ENCODE peak calls at places on chromosome 14, in five cellular contexts. One of them, this sample, is unnamed.
A peak's percentile ranks its signal among the peaks of the same experiment; 100 is the strongest.

GRCh38 chr14:55116246-55117030 is 12.6 kb upstream of the LGALS3 start:
- DNase-seq in WTC11: no peak
- DNase-seq in lower lobe of right lung: no peak
- DNase-seq in GM20000: no peak
- DNase-seq in AG10803: no peak
- DNase-seq in this sample: no peak

GRCh38 chr14:91374897-91375747 is 42.5 kb downstream of the CCDC88C start:
- DNase-seq in WTC11: no peak
- DNase-seq in lower lobe of right lung: no peak
- DNase-seq in GM20000: no peak
- DNase-seq in AG10803: no peak
- DNase-seq in this sample: no peak

GRCh38 chr14:102965282-102965681 is 42.8 kb downstream of the AMN start:
- DNase-seq in WTC11: no peak
- DNase-seq in lower lobe of right lung: no peak
- DNase-seq in GM20000: no peak
- DNase-seq in AG10803: no peak
- DNase-seq in this sample: no peak

GRCh38 chr14:22289570-22289969 is 299.5 kb downstream of the DAD1 start:
- DNase-seq in WTC11: no peak
- DNase-seq in lower lobe of right lung: no peak
- DNase-seq in GM20000: no peak
- DNase-seq in AG10803: no peak
- DNase-seq in this sample: no peak

GRCh38 chr14:71411280-71411595 is 504.0 kb downstream of the PCNX1 start:
- DNase-seq in WTC11: no peak
- DNase-seq in lower lobe of right lung: no peak
- DNase-seq in GM20000: no peak
- DNase-seq in AG10803: no peak
- DNase-seq in this sample: no peak

GRCh38 chr14:56817396-56817921 is 7.2 kb upstream of the OTX2 start:
- DNase-seq in WTC11: peak; percentile 47
- DNase-seq in lower lobe of right lung: no peak
- DNase-seq in GM20000: no peak
- DNase-seq in AG10803: no peak
- DNase-seq in this sample: no peak

GRCh38 chr14:54776361-54777001 is 126.1 kb downstream of the GCH1 start:
- DNase-seq in WTC11: no peak
- DNase-seq in lower lobe of right lung: peak; percentile 76
- DNase-seq in GM20000: peak; percentile 48
- DNase-seq in AG10803: peak; percentile 79
- DNase-seq in this sample: no peak

GRCh38 chr14:75726326-75726725 is 65.3 kb downstream of the TTLL5 start:
- DNase-seq in WTC11: no peak
- DNase-seq in lower lobe of right lung: no peak
- DNase-seq in GM20000: no peak
- DNase-seq in AG10803: no peak
- DNase-seq in this sample: no peak

GRCh38 chr14:51310453-51311074 is 70.5 kb downstream of the TMX1 start:
- DNase-seq in WTC11: no peak
- DNase-seq in lower lobe of right lung: no peak
- DNase-seq in GM20000: no peak
- DNase-seq in AG10803: peak; percentile 88
- DNase-seq in this sample: no peak